ENCODE peak calls at places on chromosomes 1 and 21, in nine cellular contexts. One of them, this sample, is unnamed.

GRCh38 chr1:67880056-67880601 is 46.9 kb upstream of the GNG12 start:
- DNase-seq in AG09309: peak
- DNase-seq in mucosa of descending colon: no peak
- DNase-seq in cardiac muscle cell: peak
- DNase-seq in IMR-90: peak
- DNase-seq in fibroblast of villous mesenchyme: peak
- DNase-seq in body of pancreas: peak
- DNase-seq in astrocyte of the spinal cord: peak
- DNase-seq in A549: peak
- DNase-seq in this sample: peak

GRCh38 chr1:31812158-31812829 is 3.5 kb downstream of the SPOCD1 start:
- DNase-seq in AG09309: no peak
- DNase-seq in mucosa of descending colon: no peak
- DNase-seq in cardiac muscle cell: no peak
- DNase-seq in IMR-90: no peak
- DNase-seq in fibroblast of villous mesenchyme: no peak
- DNase-seq in body of pancreas: no peak
- DNase-seq in astrocyte of the spinal cord: no peak
- DNase-seq in A549: no peak
- DNase-seq in this sample: no peak

GRCh38 chr1:32005522-32005921 is 8.1 kb upstream of the KHDRBS1 start:
- DNase-seq in AG09309: no peak
- DNase-seq in mucosa of descending colon: no peak
- DNase-seq in cardiac muscle cell: no peak
- DNase-seq in IMR-90: no peak
- DNase-seq in fibroblast of villous mesenchyme: no peak
- DNase-seq in body of pancreas: no peak
- DNase-seq in astrocyte of the spinal cord: no peak
- DNase-seq in A549: no peak
- DNase-seq in this sample: no peak

GRCh38 chr1:4585216-4585615 is 69.2 kb upstream of the AJAP1 start:
- DNase-seq in AG09309: no peak
- DNase-seq in mucosa of descending colon: no peak
- DNase-seq in cardiac muscle cell: no peak
- DNase-seq in IMR-90: no peak
- DNase-seq in fibroblast of villous mesenchyme: no peak
- DNase-seq in body of pancreas: peak
- DNase-seq in astrocyte of the spinal cord: no peak
- DNase-seq in A549: peak
- DNase-seq in this sample: no peak

GRCh38 chr1:107058245-107059032 is 2.0 kb downstream of the PRMT6 start:
- DNase-seq in AG09309: no peak
- DNase-seq in mucosa of descending colon: no peak
- DNase-seq in cardiac muscle cell: no peak
- DNase-seq in IMR-90: no peak
- DNase-seq in fibroblast of villous mesenchyme: no peak
- DNase-seq in body of pancreas: no peak
- DNase-seq in astrocyte of the spinal cord: no peak
- DNase-seq in A549: no peak
- DNase-seq in this sample: no peak

GRCh38 chr1:75074719-75075395 is 59.3 kb upstream of the LHX8 start:
- DNase-seq in AG09309: no peak
- DNase-seq in mucosa of descending colon: no peak
- DNase-seq in cardiac muscle cell: no peak
- DNase-seq in IMR-90: no peak
- DNase-seq in fibroblast of villous mesenchyme: no peak
- DNase-seq in body of pancreas: no peak
- DNase-seq in astrocyte of the spinal cord: no peak
- DNase-seq in A549: no peak
- DNase-seq in this sample: no peak

GRCh38 chr1:28553229-28553930 is 495 bp downstream of the TRNAU1AP start:
- DNase-seq in AG09309: no peak
- DNase-seq in mucosa of descending colon: peak
- DNase-seq in cardiac muscle cell: peak
- DNase-seq in IMR-90: peak
- DNase-seq in fibroblast of villous mesenchyme: peak
- DNase-seq in body of pancreas: peak
- DNase-seq in astrocyte of the spinal cord: peak
- DNase-seq in A549: peak
- DNase-seq in this sample: peak

GRCh38 chr1:30172757-30173156 is 550.6 kb downstream of the MATN1 start:
- DNase-seq in AG09309: no peak
- DNase-seq in mucosa of descending colon: no peak
- DNase-seq in cardiac muscle cell: no peak
- DNase-seq in IMR-90: no peak
- DNase-seq in fibroblast of villous mesenchyme: no peak
- DNase-seq in body of pancreas: no peak
- DNase-seq in astrocyte of the spinal cord: no peak
- DNase-seq in A549: no peak
- DNase-seq in this sample: no peak

GRCh38 chr1:161330346-161330745 is 16.2 kb downstream of the SDHC start:
- DNase-seq in AG09309: no peak
- DNase-seq in mucosa of descending colon: no peak
- DNase-seq in cardiac muscle cell: no peak
- DNase-seq in IMR-90: no peak
- DNase-seq in fibroblast of villous mesenchyme: no peak
- DNase-seq in body of pancreas: no peak
- DNase-seq in astrocyte of the spinal cord: no peak
- DNase-seq in A549: no peak
- DNase-seq in this sample: no peak

GRCh38 chr1:19612516-19612915 is 31.6 kb upstream of the NBL1 start:
- DNase-seq in AG09309: no peak
- DNase-seq in mucosa of descending colon: no peak
- DNase-seq in cardiac muscle cell: no peak
- DNase-seq in IMR-90: no peak
- DNase-seq in fibroblast of villous mesenchyme: no peak
- DNase-seq in body of pancreas: no peak
- DNase-seq in astrocyte of the spinal cord: no peak
- DNase-seq in A549: no peak
- DNase-seq in this sample: no peak

GRCh38 chr21:42120056-42120903 is 49.2 kb downstream of the UMODL1 start:
- DNase-seq in AG09309: no peak
- DNase-seq in mucosa of descending colon: no peak
- DNase-seq in cardiac muscle cell: no peak
- DNase-seq in IMR-90: no peak
- DNase-seq in fibroblast of villous mesenchyme: no peak
- DNase-seq in body of pancreas: no peak
- DNase-seq in astrocyte of the spinal cord: no peak
- DNase-seq in A549: no peak
- DNase-seq in this sample: no peak

GRCh38 chr1:156233421-156234127 is 8.4 kb upstream of the BGLAP start:
- DNase-seq in AG09309: peak
- DNase-seq in mucosa of descending colon: no peak
- DNase-seq in cardiac muscle cell: peak
- DNase-seq in IMR-90: peak
- DNase-seq in fibroblast of villous mesenchyme: peak
- DNase-seq in body of pancreas: no peak
- DNase-seq in astrocyte of the spinal cord: peak
- DNase-seq in A549: no peak
- DNase-seq in this sample: peak

GRCh38 chr1:28173151-28173979 is 3.1 kb downstream of the PTAFR start:
- DNase-seq in AG09309: no peak
- DNase-seq in mucosa of descending colon: no peak
- DNase-seq in cardiac muscle cell: peak
- DNase-seq in IMR-90: peak
- DNase-seq in fibroblast of villous mesenchyme: no peak
- DNase-seq in body of pancreas: no peak
- DNase-seq in astrocyte of the spinal cord: no peak
- DNase-seq in A549: no peak
- DNase-seq in this sample: peak

GRCh38 chr1:65346190-65346589 is 36.8 kb downstream of the DNAJC6 start:
- DNase-seq in AG09309: no peak
- DNase-seq in mucosa of descending colon: no peak
- DNase-seq in cardiac muscle cell: no peak
- DNase-seq in IMR-90: no peak
- DNase-seq in fibroblast of villous mesenchyme: no peak
- DNase-seq in body of pancreas: no peak
- DNase-seq in astrocyte of the spinal cord: no peak
- DNase-seq in A549: no peak
- DNase-seq in this sample: no peak

GRCh38 chr1:84940481-84940880 is 47.5 kb upstream of the LPAR3 start:
- DNase-seq in AG09309: no peak
- DNase-seq in mucosa of descending colon: no peak
- DNase-seq in cardiac muscle cell: no peak
- DNase-seq in IMR-90: no peak
- DNase-seq in fibroblast of villous mesenchyme: no peak
- DNase-seq in body of pancreas: no peak
- DNase-seq in astrocyte of the spinal cord: no peak
- DNase-seq in A549: no peak
- DNase-seq in this sample: no peak

GRCh38 chr1:168687796-168688195 is 41.2 kb downstream of the DPT start:
- DNase-seq in AG09309: no peak
- DNase-seq in mucosa of descending colon: no peak
- DNase-seq in cardiac muscle cell: peak
- DNase-seq in IMR-90: no peak
- DNase-seq in fibroblast of villous mesenchyme: no peak
- DNase-seq in body of pancreas: no peak
- DNase-seq in astrocyte of the spinal cord: no peak
- DNase-seq in A549: no peak
- DNase-seq in this sample: no peak

GRCh38 chr1:64268653-64269557 is 65.5 kb downstream of the UBE2U start:
- DNase-seq in AG09309: peak
- DNase-seq in mucosa of descending colon: no peak
- DNase-seq in cardiac muscle cell: peak
- DNase-seq in IMR-90: peak
- DNase-seq in fibroblast of villous mesenchyme: peak
- DNase-seq in body of pancreas: peak
- DNase-seq in astrocyte of the spinal cord: peak
- DNase-seq in A549: peak
- DNase-seq in this sample: peak

GRCh38 chr1:104720701-104721100 is 971.0 kb downstream of the AMY1C start:
- DNase-seq in AG09309: no peak
- DNase-seq in mucosa of descending colon: no peak
- DNase-seq in cardiac muscle cell: no peak
- DNase-seq in IMR-90: no peak
- DNase-seq in fibroblast of villous mesenchyme: no peak
- DNase-seq in body of pancreas: no peak
- DNase-seq in astrocyte of the spinal cord: no peak
- DNase-seq in A549: no peak
- DNase-seq in this sample: no peak

DNA sequence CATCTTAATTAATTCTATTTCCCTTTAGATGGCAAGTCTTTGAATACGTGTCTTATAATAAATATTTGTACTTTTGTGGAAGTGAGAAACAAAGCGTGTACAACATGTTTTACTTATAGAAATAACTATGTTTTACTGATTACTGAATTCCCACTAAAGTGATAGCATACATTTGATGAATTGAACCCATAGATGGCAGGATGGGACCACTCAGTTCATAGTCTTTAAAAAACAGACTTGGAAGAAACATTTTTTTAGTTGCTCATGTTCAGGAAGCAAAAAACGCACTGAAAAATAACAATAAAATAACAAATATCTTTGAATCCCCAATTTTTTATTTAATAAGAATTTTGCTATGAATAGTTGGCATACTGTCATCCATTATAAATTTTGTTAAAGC is 507.1 kb upstream of the ZRANB2 start:
- DNase-seq in AG09309: peak
- DNase-seq in mucosa of descending colon: no peak
- DNase-seq in cardiac muscle cell: peak
- DNase-seq in IMR-90: peak
- DNase-seq in fibroblast of villous mesenchyme: peak
- DNase-seq in body of pancreas: no peak
- DNase-seq in astrocyte of the spinal cord: peak
- DNase-seq in A549: no peak
- DNase-seq in this sample: peak
- TF ChIP-seq CTCF in AG09309: peak
- TF ChIP-seq CTCF in mucosa of descending colon: no peak
- TF ChIP-seq CTCF in cardiac muscle cell: peak
- TF ChIP-seq CTCF in IMR-90: peak
- TF ChIP-seq CTCF in fibroblast of villous mesenchyme: peak
- TF ChIP-seq CTCF in body of pancreas: no peak
- TF ChIP-seq CTCF in astrocyte of the spinal cord: peak
- TF ChIP-seq CTCF in A549: no peak
- TF ChIP-seq CTCF in this sample: peak

DNA sequence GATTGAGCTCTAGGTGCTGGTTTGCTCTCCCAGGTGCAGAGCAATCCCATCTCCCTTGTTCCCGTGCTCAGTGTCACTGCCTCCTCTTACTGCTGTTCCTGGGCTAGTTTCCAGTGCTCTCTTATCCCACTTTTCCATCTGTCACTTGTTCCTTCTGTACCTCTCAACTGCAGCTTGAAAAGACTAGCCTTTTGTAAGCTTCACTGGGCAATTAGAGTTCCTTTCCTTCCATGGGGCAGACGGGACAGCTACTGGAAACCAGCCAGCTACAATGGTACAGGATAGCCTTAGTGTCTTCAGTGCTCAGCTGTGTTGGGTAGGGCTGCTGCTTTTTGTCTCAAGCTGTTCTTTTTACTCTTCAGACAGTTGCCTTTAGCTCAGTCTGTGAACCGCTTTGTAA is 31.6 kb downstream of the AGT start:
- DNase-seq in AG09309: no peak
- DNase-seq in mucosa of descending colon: no peak
- DNase-seq in cardiac muscle cell: no peak
- DNase-seq in IMR-90: no peak
- DNase-seq in fibroblast of villous mesenchyme: no peak
- DNase-seq in body of pancreas: no peak
- DNase-seq in astrocyte of the spinal cord: peak
- DNase-seq in A549: no peak
- DNase-seq in this sample: peak
- H3K4me3 ChIP-seq in AG09309: no peak
- H3K4me3 ChIP-seq in mucosa of descending colon: no peak
- H3K4me3 ChIP-seq in cardiac muscle cell: no peak
- H3K4me3 ChIP-seq in IMR-90: no peak
- H3K4me3 ChIP-seq in fibroblast of villous mesenchyme: no peak
- H3K4me3 ChIP-seq in body of pancreas: no peak
- H3K4me3 ChIP-seq in astrocyte of the spinal cord: no peak
- H3K4me3 ChIP-seq in A549: no peak
- H3K4me3 ChIP-seq in this sample: no peak

DNA sequence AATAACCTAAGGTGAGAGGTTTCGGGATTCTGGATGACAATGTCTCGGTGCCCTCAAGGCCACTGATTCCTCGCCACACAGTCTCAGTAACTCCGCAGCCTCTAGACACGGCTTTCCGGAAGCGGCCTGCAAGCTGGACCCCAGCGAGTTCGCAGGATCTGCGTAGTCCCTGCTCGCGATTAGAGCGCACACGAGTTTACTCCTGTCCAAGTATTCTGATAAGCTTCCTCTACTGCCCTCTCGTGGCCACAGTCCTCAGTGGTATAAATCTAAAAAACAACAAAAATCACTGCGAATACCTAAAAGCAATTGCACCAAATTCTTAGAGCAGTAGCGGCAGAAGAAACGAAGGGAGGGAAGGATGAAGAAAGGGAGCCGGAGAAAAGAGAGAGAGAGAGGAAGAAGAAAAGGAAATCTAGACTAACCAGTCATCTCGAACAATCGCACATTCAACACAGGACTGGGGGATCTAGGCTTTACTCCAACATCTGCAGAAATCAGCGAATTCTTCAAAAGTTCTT is 1.1 kb upstream of the PLXNA2 start:
- DNase-seq in AG09309: peak
- DNase-seq in mucosa of descending colon: peak
- DNase-seq in cardiac muscle cell: peak
- DNase-seq in IMR-90: peak
- DNase-seq in fibroblast of villous mesenchyme: peak
- DNase-seq in body of pancreas: peak
- DNase-seq in astrocyte of the spinal cord: peak
- DNase-seq in A549: peak
- DNase-seq in this sample: peak
- TF ChIP-seq CTCF in AG09309: peak
- TF ChIP-seq CTCF in mucosa of descending colon: peak
- TF ChIP-seq CTCF in cardiac muscle cell: peak
- TF ChIP-seq CTCF in IMR-90: peak
- TF ChIP-seq CTCF in fibroblast of villous mesenchyme: peak
- TF ChIP-seq CTCF in body of pancreas: peak
- TF ChIP-seq CTCF in astrocyte of the spinal cord: peak
- TF ChIP-seq CTCF in A549: peak
- TF ChIP-seq CTCF in this sample: peak

GRCh38 chr1:198932351-198932991 is 293.6 kb downstream of the PTPRC start:
- DNase-seq in AG09309: no peak
- DNase-seq in mucosa of descending colon: no peak
- DNase-seq in cardiac muscle cell: no peak
- DNase-seq in IMR-90: peak
- DNase-seq in fibroblast of villous mesenchyme: peak
- DNase-seq in body of pancreas: no peak
- DNase-seq in astrocyte of the spinal cord: peak
- DNase-seq in A549: no peak
- DNase-seq in this sample: no peak
- H3K4me3 ChIP-seq in AG09309: no peak
- H3K4me3 ChIP-seq in mucosa of descending colon: no peak
- H3K4me3 ChIP-seq in cardiac muscle cell: no peak
- H3K4me3 ChIP-seq in IMR-90: no peak
- H3K4me3 ChIP-seq in fibroblast of villous mesenchyme: peak
- H3K4me3 ChIP-seq in body of pancreas: no peak
- H3K4me3 ChIP-seq in astrocyte of the spinal cord: peak
- H3K4me3 ChIP-seq in A549: peak
- H3K4me3 ChIP-seq in this sample: peak